ENCODE peak calls at places on chromosome 2, in eight cellular contexts. U is hypothalamus, B is hepatocyte, G is Daoy, K is gastrocnemius medialis, E is kidney tubule cell, R is naive B cell, Z is HCEC 1CT. X is an unnamed sample.

GRCh38 chr2:136527560-136527959 is 237.8 kb upstream of the THSD7B start:
- DNase-seq in U (no peak), B (peak), G (no peak), K (no peak), E (peak), R (no peak), Z (peak), X (peak)

GRCh38 chr2:182858671-182859070 is 7.8 kb downstream of the FRZB start:
- DNase-seq in U (no peak), B (no peak), G (peak), K (no peak), E (peak), R (no peak), Z (no peak), X (no peak)

GRCh38 chr2:31136732-31137131 is 1.5 kb downstream of the GALNT14 start:
- DNase-seq in U (no peak), B (no peak), G (peak), K (no peak), E (no peak), R (peak), Z (no peak), X (no peak)

GRCh38 chr2:98464772-98465310 is 20.2 kb downstream of the INPP4A start:
- DNase-seq in U (no peak), B (no peak), G (peak), K (peak), E (peak), R (peak), Z (no peak), X (no peak)

GRCh38 chr2:98543842-98544241 is 64.5 kb downstream of the COA5 start:
- DNase-seq in U (no peak), B (no peak), G (no peak), K (no peak), E (no peak), R (no peak), Z (no peak), X (no peak)

GRCh38 chr2:235605306-235605998 is 111.6 kb downstream of the AGAP1 start:
- DNase-seq in U (peak), B (peak), G (peak), K (peak), E (peak), R (no peak), Z (peak), X (no peak)

GRCh38 chr2:56127013-56127772 is 56.6 kb upstream of the CCDC85A start:
- DNase-seq in U (no peak), B (no peak), G (no peak), K (no peak), E (no peak), R (no peak), Z (no peak), X (no peak)

GRCh38 chr2:183079335-183079775 is 808 bp downstream of the DUSP19 start:
- DNase-seq in U (no peak), B (no peak), G (no peak), K (no peak), E (no peak), R (no peak), Z (peak), X (no peak)

GRCh38 chr2:58448065-58448507 is 207.0 kb upstream of the FANCL start:
- DNase-seq in U (peak), B (peak), G (peak), K (no peak), E (peak), R (peak), Z (peak), X (peak)

GRCh38 chr2:184599054-184599874 is 935 bp downstream of the ZNF804A start:
- DNase-seq in U (no peak), B (no peak), G (peak), K (no peak), E (no peak), R (no peak), Z (peak), X (peak)

GRCh38 chr2:72134408-72134996 is 13.2 kb downstream of the CYP26B1 start:
- DNase-seq in U (no peak), B (no peak), G (no peak), K (no peak), E (no peak), R (no peak), Z (no peak), X (no peak)

GRCh38 chr2:105396254-105397024 is 2.4 kb downstream of the FHL2 start:
- DNase-seq in U (no peak), B (peak), G (peak), K (peak), E (peak), R (no peak), Z (peak), X (no peak)

GRCh38 chr2:105862843-105863242 is 118.1 kb downstream of the NCK2 start:
- DNase-seq in U (no peak), B (no peak), G (no peak), K (no peak), E (no peak), R (no peak), Z (no peak), X (no peak)

GRCh38 chr2:204197601-204198000 is 261.0 kb downstream of the ICOS start:
- DNase-seq in U (no peak), B (no peak), G (no peak), K (no peak), E (no peak), R (no peak), Z (no peak), X (no peak)

GRCh38 chr2:62423883-62424458 is 82.0 kb downstream of the TMEM17 start:
- DNase-seq in U (no peak), B (no peak), G (no peak), K (no peak), E (no peak), R (no peak), Z (no peak), X (no peak)

GRCh38 chr2:161946489-161947107 is 127.4 kb downstream of the DPP4 start:
- DNase-seq in U (no peak), B (peak), G (no peak), K (no peak), E (peak), R (no peak), Z (peak), X (no peak)